ENCODE peak calls at places on chromosomes 12 and 14, in five cellular contexts. I, J, G, E and X are unnamed samples.

GRCh38 chr12:124626841-124627502 is 59.6 kb upstream of the NCOR2 start:
- DNase-seq in I (no peak), J (no peak), G (no peak), E (no peak), X (no peak)

GRCh38 chr12:92488735-92489134 is 214.1 kb upstream of the PLEKHG7 start:
- DNase-seq in I (no peak), J (no peak), G (no peak), E (no peak), X (no peak)

GRCh38 chr12:131682511-131682895 is 28.4 kb upstream of the SFSWAP start:
- DNase-seq in I (peak), J (no peak), G (no peak), E (no peak), X (no peak)

GRCh38 chr12:108567974-108568652 is 5.7 kb downstream of the ISCU start:
- DNase-seq in I (no peak), J (no peak), G (no peak), E (no peak), X (no peak)

GRCh38 chr14:80587096-80587724 is 354.3 kb downstream of the CEP128 start:
- DNase-seq in I (no peak), J (no peak), G (no peak), E (peak), X (no peak)

GRCh38 chr14:91228112-91229004 is 16.1 kb downstream of the GPR68 start:
- DNase-seq in I (peak), J (no peak), G (peak), E (peak), X (no peak)

GRCh38 chr12:47768323-47768811 is 4.7 kb upstream of the SLC48A1 start:
- DNase-seq in I (no peak), J (no peak), G (no peak), E (peak), X (no peak)

GRCh38 chr12:2998789-2999264 is 39.6 kb downstream of the TEAD4 start:
- DNase-seq in I (no peak), J (no peak), G (no peak), E (peak), X (no peak)

GRCh38 chr14:61524211-61524806 is 171.0 kb upstream of the HIF1A start:
- DNase-seq in I (no peak), J (no peak), G (no peak), E (no peak), X (peak)

GRCh38 chr12:127655691-127656090 is 611.3 kb upstream of the TMEM132C start:
- DNase-seq in I (no peak), J (no peak), G (no peak), E (no peak), X (no peak)

GRCh38 chr12:2057041-2057792 is 4.4 kb downstream of the CACNA1C start:
- DNase-seq in I (no peak), J (no peak), G (no peak), E (no peak), X (peak)

GRCh38 chr12:94140556-94140955 is 7.8 kb upstream of the PLXNC1 start:
- DNase-seq in I (peak), J (no peak), G (no peak), E (no peak), X (no peak)

GRCh38 chr14:63470877-63471565 is 72.2 kb downstream of the PPP2R5E start:
- DNase-seq in I (no peak), J (no peak), G (no peak), E (peak), X (no peak)

GRCh38 chr12:70657621-70658286 is 20.5 kb upstream of the PTPRB start:
- DNase-seq in I (no peak), J (no peak), G (no peak), E (no peak), X (no peak)

GRCh38 chr12:39831587-39832315 is 212.1 kb upstream of the ABCD2 start:
- DNase-seq in I (no peak), J (no peak), G (no peak), E (no peak), X (no peak)

GRCh38 chr12:64893961-64894360 is 69.5 kb downstream of the TBC1D30 start:
- DNase-seq in I (no peak), J (no peak), G (no peak), E (peak), X (no peak)

GRCh38 chr12:105393586-105393985 is 63.1 kb downstream of the C12orf75 start:
- DNase-seq in I (no peak), J (no peak), G (no peak), E (no peak), X (no peak)

GRCh38 chr12:113396828-113397496 is 6.7 kb downstream of the SDS start:
- DNase-seq in I (no peak), J (no peak), G (no peak), E (no peak), X (no peak)

GRCh38 chr12:9649532-9649940 is 20.0 kb upstream of the CLEC2D start:
- DNase-seq in I (peak), J (no peak), G (peak), E (no peak), X (no peak)

GRCh38 chr14:73241481-73242165 is 4.3 kb downstream of the PAPLN start:
- DNase-seq in I (no peak), J (no peak), G (peak), E (no peak), X (no peak)

GRCh38 chr12:64171715-64172114 is 50.4 kb downstream of the KICS2 start:
- DNase-seq in I (no peak), J (no peak), G (no peak), E (no peak), X (no peak)

GRCh38 chr14:22450266-22450665 is 138.8 kb downstream of the DAD1 start:
- DNase-seq in I (no peak), J (no peak), G (no peak), E (no peak), X (no peak)

GRCh38 chr12:122155705-122156104 is 18.3 kb downstream of the IL31 start:
- DNase-seq in I (no peak), J (no peak), G (no peak), E (no peak), X (no peak)

GRCh38 chr12:31228811-31229792 is 96.8 kb downstream of the SINHCAF start:
- DNase-seq in I (no peak), J (no peak), G (no peak), E (no peak), X (no peak)

GRCh38 chr12:106128526-106129430 is 10.0 kb downstream of the NUAK1 start:
- DNase-seq in I (no peak), J (no peak), G (no peak), E (no peak), X (peak)

GRCh38 chr12:69129564-69129963 is 109.8 kb upstream of the CPSF6 start:
- DNase-seq in I (no peak), J (no peak), G (no peak), E (no peak), X (no peak)

GRCh38 chr12:131095826-131096680 is 142.3 kb downstream of the ADGRD1 start:
- DNase-seq in I (peak), J (peak), G (peak), E (no peak), X (no peak)